ENCODE peak calls at places on chromosomes 5 and 9, in seven cellular contexts. One of them, this sample, is unnamed. For H3K27me3, the result is how much of the 10 kb centered on the place peaks cover.

GRCh38 chr9:97983524-97984187 is 515 bp downstream of the ANP32B start:
- DNase-seq in heart left ventricle: peak
- DNase-seq in Peyer's patch: peak
- DNase-seq in astrocyte: peak
- DNase-seq in neuronal stem cell: no peak
- DNase-seq in fibroblast of lung: peak
- DNase-seq in body of pancreas: peak
- DNase-seq in this sample: peak

GRCh38 chr5:120446068-120446492 is 18.0 kb upstream of the PRR16 start:
- DNase-seq in Peyer's patch: no peak
- DNase-seq in neuronal stem cell: no peak
- DNase-seq in heart left ventricle: no peak
- DNase-seq in fibroblast of lung: peak
- DNase-seq in body of pancreas: no peak
- DNase-seq in astrocyte: peak
- DNase-seq in this sample: peak

GRCh38 chr5:180628211-180628610 is 21.2 kb downstream of the FLT4 start:
- DNase-seq in Peyer's patch: no peak
- DNase-seq in heart left ventricle: no peak
- DNase-seq in fibroblast of lung: no peak
- DNase-seq in neuronal stem cell: no peak
- DNase-seq in astrocyte: no peak
- DNase-seq in body of pancreas: no peak
- DNase-seq in this sample: no peak

GRCh38 chr5:152259702-152260101 is 145.4 kb downstream of the NMUR2 start:
- DNase-seq in fibroblast of lung: no peak
- DNase-seq in body of pancreas: no peak
- DNase-seq in neuronal stem cell: no peak
- DNase-seq in heart left ventricle: peak
- DNase-seq in astrocyte: no peak
- DNase-seq in Peyer's patch: no peak
- DNase-seq in this sample: no peak

GRCh38 chr5:17203329-17204132 is 13.9 kb upstream of the BASP1 start:
- DNase-seq in Peyer's patch: no peak
- DNase-seq in heart left ventricle: no peak
- DNase-seq in astrocyte: peak
- DNase-seq in fibroblast of lung: peak
- DNase-seq in body of pancreas: peak
- DNase-seq in neuronal stem cell: no peak
- DNase-seq in this sample: peak

GRCh38 chr9:110767559-110768063 is 99.0 kb downstream of the MUSK start:
- DNase-seq in body of pancreas: peak
- DNase-seq in astrocyte: peak
- DNase-seq in heart left ventricle: peak
- DNase-seq in neuronal stem cell: no peak
- DNase-seq in Peyer's patch: no peak
- DNase-seq in fibroblast of lung: peak
- DNase-seq in this sample: peak

GRCh38 chr5:57117601-57118000 is 56.3 kb upstream of the GPBP1 start:
- DNase-seq in Peyer's patch: no peak
- DNase-seq in fibroblast of lung: peak
- DNase-seq in neuronal stem cell: no peak
- DNase-seq in heart left ventricle: no peak
- DNase-seq in body of pancreas: no peak
- DNase-seq in astrocyte: no peak
- DNase-seq in this sample: no peak

GRCh38 chr5:81817086-81817485 is 66.2 kb upstream of the SSBP2 start:
- DNase-seq in fibroblast of lung: no peak
- DNase-seq in body of pancreas: no peak
- DNase-seq in heart left ventricle: no peak
- DNase-seq in astrocyte: no peak
- DNase-seq in Peyer's patch: no peak
- DNase-seq in neuronal stem cell: no peak
- DNase-seq in this sample: no peak

GRCh38 chr5:9977070-9977469 is 272.6 kb downstream of the ATPSCKMT start:
- DNase-seq in body of pancreas: no peak
- DNase-seq in fibroblast of lung: no peak
- DNase-seq in neuronal stem cell: no peak
- DNase-seq in astrocyte: no peak
- DNase-seq in heart left ventricle: no peak
- DNase-seq in Peyer's patch: no peak
- DNase-seq in this sample: no peak

GRCh38 chr5:25858019-25858418 is 1180.4 kb downstream of the CDH9 start:
- DNase-seq in neuronal stem cell: no peak
- DNase-seq in body of pancreas: no peak
- DNase-seq in Peyer's patch: no peak
- DNase-seq in fibroblast of lung: no peak
- DNase-seq in heart left ventricle: no peak
- DNase-seq in astrocyte: no peak
- DNase-seq in this sample: peak

GRCh38 chr9:711761-712523 is 129.6 kb upstream of the DMRT1 start:
- DNase-seq in neuronal stem cell: no peak
- DNase-seq in Peyer's patch: no peak
- DNase-seq in heart left ventricle: no peak
- DNase-seq in fibroblast of lung: no peak
- DNase-seq in astrocyte: no peak
- DNase-seq in body of pancreas: no peak
- DNase-seq in this sample: no peak

GRCh38 chr9:99823392-99824377 is 2.0 kb downstream of the NR4A3 start:
- DNase-seq in Peyer's patch: peak
- DNase-seq in fibroblast of lung: peak
- DNase-seq in neuronal stem cell: peak
- DNase-seq in body of pancreas: peak
- DNase-seq in heart left ventricle: peak
- DNase-seq in astrocyte: peak
- DNase-seq in this sample: peak

GRCh38 chr9:79765466-79765865 is 193.7 kb downstream of the TLE4 start:
- DNase-seq in fibroblast of lung: peak
- DNase-seq in neuronal stem cell: no peak
- DNase-seq in astrocyte: peak
- DNase-seq in Peyer's patch: no peak
- DNase-seq in heart left ventricle: no peak
- DNase-seq in body of pancreas: no peak
- DNase-seq in this sample: no peak

GRCh38 chr5:140635291-140636257 is 2.6 kb upstream of the CD14 start:
- DNase-seq in astrocyte: no peak
- DNase-seq in fibroblast of lung: no peak
- DNase-seq in body of pancreas: no peak
- DNase-seq in heart left ventricle: no peak
- DNase-seq in Peyer's patch: no peak
- DNase-seq in neuronal stem cell: no peak
- DNase-seq in this sample: no peak

GRCh38 chr9:35618854-35619799 is 914 bp upstream of the CD72 start:
- DNase-seq in heart left ventricle: no peak
- DNase-seq in astrocyte: no peak
- DNase-seq in neuronal stem cell: no peak
- DNase-seq in body of pancreas: no peak
- DNase-seq in fibroblast of lung: no peak
- DNase-seq in Peyer's patch: peak
- DNase-seq in this sample: no peak

GRCh38 chr5:1727571-1727970 is 72.1 kb downstream of the MRPL36 start:
- DNase-seq in neuronal stem cell: no peak
- DNase-seq in body of pancreas: no peak
- DNase-seq in heart left ventricle: no peak
- DNase-seq in Peyer's patch: peak
- DNase-seq in astrocyte: no peak
- DNase-seq in fibroblast of lung: no peak
- DNase-seq in this sample: no peak

GRCh38 chr5:156042726-156043125 is 284.2 kb upstream of the SGCD start:
- DNase-seq in heart left ventricle: no peak
- DNase-seq in fibroblast of lung: no peak
- DNase-seq in Peyer's patch: no peak
- DNase-seq in astrocyte: no peak
- DNase-seq in neuronal stem cell: no peak
- DNase-seq in body of pancreas: no peak
- DNase-seq in this sample: no peak

GRCh38 chr9:132977626-132978450 is 656 bp upstream of the GFI1B start:
- DNase-seq in Peyer's patch: peak
- DNase-seq in body of pancreas: peak
- DNase-seq in astrocyte: no peak
- DNase-seq in fibroblast of lung: peak
- DNase-seq in heart left ventricle: peak
- DNase-seq in neuronal stem cell: peak
- DNase-seq in this sample: peak

GRCh38 chr5:59296317-59297264 is 596.9 kb downstream of the PDE4D start:
- DNase-seq in Peyer's patch: no peak
- DNase-seq in astrocyte: peak
- DNase-seq in heart left ventricle: no peak
- DNase-seq in fibroblast of lung: peak
- DNase-seq in neuronal stem cell: no peak
- DNase-seq in body of pancreas: peak
- DNase-seq in this sample: no peak
- H3K4me3 ChIP-seq in Peyer's patch: no peak
- H3K4me3 ChIP-seq in astrocyte: peak
- H3K4me3 ChIP-seq in heart left ventricle: peak
- H3K4me3 ChIP-seq in fibroblast of lung: peak
- H3K4me3 ChIP-seq in neuronal stem cell: no peak
- H3K4me3 ChIP-seq in body of pancreas: no peak
- H3K4me3 ChIP-seq in this sample: peak

DNA sequence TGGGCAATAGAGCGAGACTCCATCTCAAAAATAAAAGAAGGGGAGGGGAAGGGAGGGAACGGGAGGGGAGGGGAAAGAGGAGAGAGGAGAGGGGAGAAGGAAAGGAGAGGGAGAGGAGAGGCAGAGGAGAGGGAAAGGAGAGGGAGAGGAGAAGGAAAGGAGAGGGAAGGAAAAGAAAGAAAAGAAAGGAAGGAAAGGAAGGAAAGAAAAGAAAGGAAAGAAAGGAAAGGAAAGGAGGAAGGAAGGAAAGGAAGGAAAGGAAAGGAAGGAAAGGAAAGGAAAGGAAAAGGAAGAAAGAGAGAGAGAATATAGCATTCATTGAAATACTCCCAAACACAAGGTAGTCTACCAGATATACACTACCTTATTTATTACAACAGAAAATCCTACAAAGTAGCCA is 44.8 kb downstream of the SUSD1 start:
- DNase-seq in fibroblast of lung: no peak
- DNase-seq in Peyer's patch: no peak
- DNase-seq in heart left ventricle: no peak
- DNase-seq in neuronal stem cell: no peak
- DNase-seq in body of pancreas: no peak
- DNase-seq in astrocyte: no peak
- DNase-seq in this sample: no peak
- H3K27ac ChIP-seq in fibroblast of lung: no peak
- H3K27ac ChIP-seq in Peyer's patch: no peak
- H3K27ac ChIP-seq in heart left ventricle: no peak
- H3K27ac ChIP-seq in neuronal stem cell: no peak
- H3K27ac ChIP-seq in body of pancreas: no peak
- H3K27ac ChIP-seq in astrocyte: no peak
- H3K27ac ChIP-seq in this sample: no peak

GRCh38 chr9:109254317-109254716 is 66.5 kb downstream of the EPB41L4B start:
- DNase-seq in fibroblast of lung: peak
- DNase-seq in neuronal stem cell: no peak
- DNase-seq in Peyer's patch: no peak
- DNase-seq in body of pancreas: no peak
- DNase-seq in astrocyte: peak
- DNase-seq in heart left ventricle: no peak
- DNase-seq in this sample: no peak
- H3K27me3 ChIP-seq in fibroblast of lung: under half
- H3K27me3 ChIP-seq in neuronal stem cell: under half
- H3K27me3 ChIP-seq in Peyer's patch: under half
- H3K27me3 ChIP-seq in body of pancreas: under half
- H3K27me3 ChIP-seq in astrocyte: under half
- H3K27me3 ChIP-seq in heart left ventricle: under half
- H3K27me3 ChIP-seq in this sample: under half

DNA sequence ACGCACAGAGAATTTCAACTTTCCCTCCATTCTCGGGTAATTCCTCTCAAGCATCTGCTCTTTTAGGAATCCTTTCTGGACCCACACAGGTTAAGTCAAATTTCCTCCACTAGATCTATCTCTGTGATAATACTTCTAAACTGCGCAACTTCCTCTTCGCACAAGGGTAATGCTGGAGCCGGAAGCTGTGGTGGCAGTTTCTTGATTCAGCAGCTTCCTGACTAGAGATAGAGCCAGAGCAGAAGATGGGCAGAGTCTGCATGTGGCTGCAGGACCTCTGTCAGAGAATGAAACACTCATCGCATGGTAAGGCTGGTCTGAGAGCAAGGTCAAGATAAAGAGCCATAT is 11.1 kb upstream of the CDC42SE2 start:
- DNase-seq in fibroblast of lung: no peak
- DNase-seq in Peyer's patch: peak
- DNase-seq in neuronal stem cell: no peak
- DNase-seq in astrocyte: no peak
- DNase-seq in body of pancreas: peak
- DNase-seq in heart left ventricle: peak
- DNase-seq in this sample: no peak
- H3K4me3 ChIP-seq in fibroblast of lung: no peak
- H3K4me3 ChIP-seq in Peyer's patch: peak
- H3K4me3 ChIP-seq in neuronal stem cell: no peak
- H3K4me3 ChIP-seq in astrocyte: no peak
- H3K4me3 ChIP-seq in body of pancreas: no peak
- H3K4me3 ChIP-seq in heart left ventricle: no peak
- H3K4me3 ChIP-seq in this sample: no peak